ENCODE peak calls at places on chromosome 9, in four cellular contexts. G is heart left ventricle, F is IMR-90, I is ovary. L is an unnamed sample.

GRCh38 chr9:109602987-109603386 is 104.9 kb upstream of the PTPN3 start:
- DNase-seq in G (no peak), F (no peak), I (no peak), L (no peak)

GRCh38 chr9:21559402-21560280 is 77.5 kb upstream of the IFNE start:
- DNase-seq in G (no peak), F (peak), I (peak), L (no peak)

GRCh38 chr9:80197661-80198060 is 625.9 kb downstream of the TLE4 start:
- DNase-seq in G (no peak), F (peak), I (no peak), L (no peak)

GRCh38 chr9:116287721-116288120 is 134.1 kb downstream of the PAPPA start:
- DNase-seq in G (no peak), F (peak), I (no peak), L (no peak)

GRCh38 chr9:134636142-134636507 is 5.5 kb upstream of the COL5A1 start:
- DNase-seq in G (no peak), F (no peak), I (no peak), L (peak)

GRCh38 chr9:20980713-20981481 is 50.5 kb downstream of the HACD4 start:
- DNase-seq in G (no peak), F (peak), I (peak), L (no peak)

GRCh38 chr9:2493106-2493505 is 128.5 kb upstream of the VLDLR start:
- DNase-seq in G (no peak), F (peak), I (peak), L (no peak)

GRCh38 chr9:94655739-94656138 is 16.4 kb upstream of the FBP1 start:
- DNase-seq in G (no peak), F (no peak), I (no peak), L (no peak)

GRCh38 chr9:89920901-89921300 is 316.1 kb downstream of the GADD45G start:
- DNase-seq in G (no peak), F (no peak), I (no peak), L (no peak)

GRCh38 chr9:85884236-85884635 is 56.7 kb upstream of the NAA35 start:
- DNase-seq in G (no peak), F (no peak), I (no peak), L (no peak)

GRCh38 chr9:122277285-122277897 is 12.7 kb downstream of the MRRF start:
- DNase-seq in G (no peak), F (no peak), I (no peak), L (no peak)

GRCh38 chr9:91711755-91712591 is 238.1 kb downstream of the ROR2 start:
- DNase-seq in G (no peak), F (peak), I (no peak), L (peak)

GRCh38 chr9:70427161-70427945 is 12.9 kb upstream of the KLF9 start:
- DNase-seq in G (no peak), F (peak), I (no peak), L (no peak)

GRCh38 chr9:16689352-16689938 is 181.0 kb downstream of the BNC2 start:
- DNase-seq in G (no peak), F (peak), I (peak), L (no peak)

GRCh38 chr9:108603141-108603540 is 252.6 kb downstream of the ACTL7B start:
- DNase-seq in G (no peak), F (no peak), I (no peak), L (peak)

GRCh38 chr9:69649566-69650260 is 22.5 kb downstream of the APBA1 start:
- DNase-seq in G (no peak), F (peak), I (no peak), L (no peak)

GRCh38 chr9:120891255-120891954 is 14.4 kb upstream of the PHF19 start:
- DNase-seq in G (no peak), F (peak), I (no peak), L (no peak)

GRCh38 chr9:125544988-125545651 is 161.9 kb downstream of the MAPKAP1 start:
- DNase-seq in G (no peak), F (peak), I (no peak), L (no peak)

GRCh38 chr9:33461474-33461873 is 12.2 kb downstream of the NOL6 start:
- DNase-seq in G (no peak), F (no peak), I (no peak), L (no peak)
- H3K4me3 ChIP-seq in G (no peak), F (no peak), I (no peak), L (no peak)

GRCh38 chr9:127946728-127947127 is 9.1 kb upstream of the DPM2 start:
- DNase-seq in G (no peak), F (no peak), I (no peak), L (no peak)

GRCh38 chr9:127947841-127948710 is 10.4 kb upstream of the DPM2 start:
- DNase-seq in G (no peak), F (no peak), I (no peak), L (no peak)

GRCh38 chr9:127949827-127950512 is 12.3 kb upstream of the DPM2 start:
- DNase-seq in G (peak), F (no peak), I (no peak), L (no peak)

GRCh38 chr9:127953768-127954505 is 16.3 kb upstream of the DPM2 start:
- DNase-seq in G (no peak), F (no peak), I (no peak), L (no peak)

GRCh38 chr9:127950513-127951210 is 13.0 kb upstream of the DPM2 start:
- DNase-seq in G (peak), F (no peak), I (no peak), L (no peak)
- TF ChIP-seq POLR2A in G (no peak), F (no peak), I (no peak), L (no peak)

GRCh38 chr9:113507256-113507655 is 43.7 kb downstream of the RGS3 start:
- DNase-seq in G (no peak), F (no peak), I (no peak), L (no peak)

GRCh38 chr9:113505963-113506624 is 42.6 kb downstream of the RGS3 start:
- DNase-seq in G (no peak), F (no peak), I (no peak), L (no peak)

GRCh38 chr9:113511047-113511521 is 47.6 kb downstream of the RGS3 start:
- DNase-seq in G (peak), F (no peak), I (no peak), L (no peak)

GRCh38 chr9:113509463-113509862 is 45.9 kb downstream of the RGS3 start:
- DNase-seq in G (no peak), F (peak), I (no peak), L (no peak)

DNA sequence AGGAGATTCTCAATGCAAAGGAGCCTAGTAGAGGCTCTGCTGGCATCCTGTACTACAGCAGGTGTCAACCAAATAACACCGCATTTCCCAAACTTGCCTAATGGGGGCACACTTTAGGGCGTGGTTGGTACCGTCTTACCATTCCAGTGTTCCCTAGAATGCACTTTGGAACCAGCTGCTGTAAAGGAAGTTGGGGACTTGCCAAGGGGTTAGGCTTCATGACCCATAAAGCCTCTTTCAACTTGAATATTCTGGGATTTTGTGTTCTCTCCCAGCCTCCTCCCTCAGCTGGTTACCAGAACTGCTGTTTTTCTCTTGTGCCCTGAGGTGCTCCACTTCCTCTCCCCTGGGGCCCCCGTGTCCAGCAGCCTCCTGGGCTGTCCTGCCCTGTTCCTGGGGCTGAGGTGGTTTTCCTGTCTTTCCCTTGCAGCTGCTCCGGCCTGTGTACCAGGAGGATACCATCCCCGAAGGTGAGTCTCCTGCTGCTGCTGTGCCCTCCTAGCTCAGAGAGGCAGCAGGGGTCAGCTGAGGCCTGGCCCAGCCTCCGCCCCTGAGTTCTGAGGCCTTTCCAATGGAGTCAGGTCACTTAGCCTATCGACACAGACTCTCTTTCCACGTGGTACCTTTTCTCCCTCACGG is 44.7 kb downstream of the RGS3 start:
- DNase-seq in G (no peak), F (no peak), I (no peak), L (no peak)
- TF ChIP-seq CTCF in G (no peak), F (peak), I (no peak), L (no peak)

GRCh38 chr9:132858756-132859155 is 19.3 kb downstream of the AK8 start:
- DNase-seq in G (no peak), F (no peak), I (no peak), L (no peak)

GRCh38 chr9:132855904-132856303 is 22.2 kb downstream of the AK8 start:
- DNase-seq in G (no peak), F (no peak), I (no peak), L (no peak)

GRCh38 chr9:132854832-132855231 is 23.3 kb downstream of the AK8 start:
- DNase-seq in G (no peak), F (no peak), I (no peak), L (no peak)

GRCh38 chr9:132857031-132857430 is 21.1 kb downstream of the AK8 start:
- DNase-seq in G (peak), F (peak), I (peak), L (peak)

GRCh38 chr9:132857601-132858342 is 20.3 kb downstream of the AK8 start:
- DNase-seq in G (no peak), F (peak), I (peak), L (no peak)
- H3K4me3 ChIP-seq in G (no peak), F (no peak), I (no peak), L (no peak)

DNA sequence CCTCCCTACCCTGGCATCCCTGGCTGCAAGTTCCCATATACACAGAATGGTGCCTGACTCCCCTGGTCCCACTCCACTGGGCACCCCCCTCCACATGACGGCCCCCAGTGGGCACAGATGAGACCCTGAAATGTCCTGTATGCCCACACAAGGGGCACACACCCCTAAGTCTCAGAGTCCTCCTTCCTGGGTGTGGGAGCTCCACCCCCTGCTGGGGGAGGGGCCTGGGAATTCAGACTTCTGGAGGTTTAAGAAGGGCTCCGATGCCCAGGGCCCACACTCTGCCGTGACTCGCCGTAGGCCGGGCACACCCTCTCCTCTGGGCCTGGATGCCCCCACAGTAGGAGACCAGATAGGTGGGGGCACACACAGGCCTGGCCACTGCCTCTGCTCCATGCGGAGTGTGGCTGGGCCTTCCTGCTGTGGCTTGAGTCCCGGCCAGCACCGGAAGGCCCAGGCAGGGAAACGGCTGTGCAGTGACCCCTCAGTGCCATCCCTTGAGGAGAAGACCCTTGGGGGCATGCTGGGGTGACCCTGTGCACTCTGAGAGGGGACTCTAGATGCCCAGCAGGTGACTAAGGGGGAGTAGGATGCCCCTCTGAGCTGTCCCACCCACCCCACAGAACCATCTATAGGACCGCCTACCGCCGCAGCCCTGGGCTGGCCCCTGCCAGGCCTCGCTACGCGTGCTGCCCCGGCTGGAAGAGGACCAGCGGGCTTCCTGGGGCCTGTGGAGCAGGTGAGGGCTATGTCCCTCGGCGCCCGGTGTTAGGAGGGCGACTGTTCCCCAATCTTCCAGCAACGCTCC is 6.5 kb downstream of the EGFL7 start:
- DNase-seq in G (no peak), F (no peak), I (no peak), L (no peak)
- TF ChIP-seq POLR2A in G (no peak), F (no peak), I (no peak), L (no peak)

GRCh38 chr9:4116091-4116581 is 183.7 kb downstream of the GLIS3 start:
- DNase-seq in G (no peak), F (peak), I (no peak), L (no peak)

GRCh38 chr9:4118666-4119065 is 181.2 kb downstream of the GLIS3 start:
- DNase-seq in G (no peak), F (no peak), I (peak), L (no peak)

GRCh38 chr9:4119778-4120554 is 179.9 kb downstream of the GLIS3 start:
- DNase-seq in G (no peak), F (no peak), I (no peak), L (no peak)

GRCh38 chr9:4116708-4117460 is 183.0 kb downstream of the GLIS3 start:
- DNase-seq in G (no peak), F (no peak), I (no peak), L (no peak)

DNA sequence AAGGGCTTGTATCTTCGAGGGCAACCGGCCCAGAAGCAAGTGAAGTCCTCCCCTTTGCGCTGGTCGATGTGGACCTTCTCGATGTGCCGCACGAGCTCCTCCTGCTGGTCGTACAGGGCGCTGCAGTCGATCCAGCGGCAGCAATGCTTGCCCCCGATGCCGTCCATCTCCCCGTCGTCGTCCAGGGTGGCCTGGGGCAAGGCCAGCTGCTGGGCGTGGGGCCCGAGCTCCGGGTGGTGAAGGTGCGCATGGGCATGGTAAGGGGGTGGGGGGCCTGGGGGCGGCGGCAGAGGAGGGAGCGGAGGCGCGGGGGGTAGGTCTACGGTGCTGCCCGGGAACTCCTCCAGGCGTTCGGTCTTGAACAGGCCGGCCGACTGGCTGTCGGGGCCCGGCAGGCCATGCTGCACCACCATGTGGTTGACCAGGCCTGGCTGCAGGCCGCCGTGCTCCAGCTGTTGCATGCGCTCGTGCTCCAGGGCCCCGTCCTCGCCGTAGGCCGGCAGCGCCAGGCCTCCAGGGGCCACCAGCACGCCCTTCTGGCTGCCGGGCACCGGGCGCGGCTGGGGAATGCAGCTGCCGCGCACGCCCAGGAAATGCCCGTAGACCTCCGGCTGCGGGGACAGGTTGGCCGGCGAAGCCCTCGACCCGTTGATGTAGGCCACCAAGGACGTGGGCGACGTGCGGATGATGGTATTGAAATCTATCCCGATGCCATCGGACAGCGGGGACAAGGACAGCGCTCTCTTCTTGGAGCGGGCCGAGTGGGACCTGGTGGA is 181.8 kb downstream of the GLIS3 start:
- DNase-seq in G (no peak), F (no peak), I (no peak), L (no peak)
- TF ChIP-seq CTCF in G (peak), F (no peak), I (no peak), L (no peak)

GRCh38 chr9:129886226-129887174 is 51.2 kb downstream of the USP20 start:
- DNase-seq in G (no peak), F (no peak), I (no peak), L (no peak)

GRCh38 chr9:129887210-129888084 is 52.2 kb downstream of the USP20 start:
- DNase-seq in G (peak), F (peak), I (no peak), L (no peak)

GRCh38 chr9:129884220-129885017 is 49.2 kb downstream of the USP20 start:
- DNase-seq in G (peak), F (peak), I (peak), L (peak)

GRCh38 chr9:129885018-129885669 is 49.9 kb downstream of the USP20 start:
- DNase-seq in G (peak), F (no peak), I (no peak), L (no peak)

DNA sequence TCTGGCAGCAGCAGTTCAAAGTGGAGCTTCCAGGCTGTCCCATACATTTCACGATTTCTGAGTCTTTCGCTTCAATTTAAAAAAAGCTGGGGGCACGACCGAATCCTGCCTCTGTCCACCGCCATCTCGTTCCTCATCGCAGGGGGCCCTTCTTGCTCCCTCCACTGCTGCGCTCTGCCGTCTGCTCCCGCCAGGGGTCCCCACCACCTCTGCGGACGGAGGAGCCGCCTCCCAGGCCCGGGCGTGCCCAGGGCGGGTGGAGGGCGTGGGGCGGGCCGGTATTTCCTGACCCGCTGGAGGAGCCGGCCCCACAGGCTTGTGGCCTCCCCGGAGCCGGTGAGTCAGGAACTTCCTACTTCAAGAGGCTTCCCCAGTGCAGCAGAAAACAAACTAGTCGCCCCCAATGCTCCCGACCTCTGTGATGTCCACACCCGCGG is 50.4 kb downstream of the USP20 start:
- DNase-seq in G (peak), F (peak), I (peak), L (peak)
- H3K4me3 ChIP-seq in G (peak), F (no peak), I (peak), L (no peak)